ENCODE peak calls at places on chromosomes 16 and 17, in four cellular contexts. H is GM12865, V is nephron progenitor cell, K is mucosa of descending colon. P is an unnamed sample.
A peak's percentile ranks its signal among the peaks of the same experiment; 100 is the strongest.

GRCh38 chr17:75584358-75585175 is 3.0 kb upstream of the MYO15B start:
- DNase-seq in K (no peak), V (no peak), H (no peak), P (no peak)

GRCh38 chr17:10025976-10026785 is 121.1 kb upstream of the RCVRN start:
- DNase-seq in K (no peak), V (peak; percentile 18), H (no peak), P (no peak)

GRCh38 chr17:17190188-17190587 is 15.9 kb downstream of the PLD6 start:
- DNase-seq in V (no peak), H (no peak), K (peak; percentile 18), P (no peak)

GRCh38 chr17:10797848-10798328 is 6.0 kb downstream of the TMEM238L start:
- DNase-seq in K (no peak), V (no peak), H (no peak), P (no peak)

GRCh38 chr16:85903576-85903975 is 4.6 kb downstream of the IRF8 start:
- DNase-seq in K (no peak), H (peak; percentile 84), V (no peak), P (no peak)

GRCh38 chr16:55376045-55376444 is 52.0 kb downstream of the IRX6 start:
- DNase-seq in K (no peak), H (no peak), V (no peak), P (no peak)

GRCh38 chr17:29148257-29148789 is 31.9 kb downstream of the MYO18A start:
- DNase-seq in H (peak; percentile 32), K (no peak), V (no peak), P (no peak)

GRCh38 chr17:16377804-16378400 is 3.0 kb upstream of the UBB start:
- DNase-seq in V (no peak), H (no peak), K (no peak), P (no peak)

GRCh38 chr17:50209472-50210248 is 8.2 kb upstream of the COL1A1 start:
- DNase-seq in K (peak; percentile 88), V (peak; percentile 80), H (no peak), P (peak; percentile 100)

GRCh38 chr17:322006-322780 is 30.4 kb downstream of the RPH3AL start:
- DNase-seq in H (no peak), V (peak; percentile 29), K (peak; percentile 29), P (peak; percentile 69)

GRCh38 chr17:48646183-48647102 is 20.3 kb upstream of the HOXB9 start:
- DNase-seq in H (peak; percentile 31), V (peak; percentile 72), K (peak; percentile 84), P (peak; percentile 91)

GRCh38 chr17:58504826-58505351 is 9.5 kb downstream of the MTMR4 start:
- DNase-seq in H (peak; percentile 84), K (no peak), V (no peak), P (no peak)

GRCh38 chr16:85005278-85006069 is 5.9 kb downstream of the ZDHHC7 start:
- DNase-seq in V (no peak), H (no peak), K (no peak), P (no peak)

GRCh38 chr16:87166321-87166720 is 150.9 kb downstream of the C16orf95 start:
- DNase-seq in K (no peak), V (no peak), H (no peak), P (no peak)

GRCh38 chr17:4448197-4448980 is 14.6 kb downstream of the SPNS3 start:
- DNase-seq in K (no peak), H (no peak), V (no peak), P (no peak)

GRCh38 chr17:75832164-75832651 is 12.0 kb downstream of the UNC13D start:
- DNase-seq in K (peak; percentile 66), H (no peak), V (no peak), P (no peak)

GRCh38 chr17:80899402-80900268 is 92.0 kb upstream of the CHMP6 start:
- DNase-seq in H (peak; percentile 76), K (no peak), V (peak; percentile 47), P (no peak)

GRCh38 chr16:72723781-72724180 is 324.1 kb downstream of the ZFHX3 start:
- DNase-seq in H (no peak), K (no peak), V (no peak), P (no peak)

GRCh38 chr16:84115919-84116719 is 623 bp downstream of the MBTPS1 start:
- DNase-seq in V (no peak), K (no peak), H (peak; percentile 74), P (no peak)

GRCh38 chr17:7782237-7782636 is 51.8 kb upstream of the KDM6B start:
- DNase-seq in H (no peak), K (no peak), V (no peak), P (no peak)

GRCh38 chr16:16150117-16150877 is 73.0 kb downstream of the ABCC6 start:
- DNase-seq in V (no peak), H (no peak), K (peak; percentile 58), P (no peak)

GRCh38 chr16:79392081-79392480 is 208.5 kb downstream of the MAF start:
- DNase-seq in H (no peak), K (no peak), V (no peak), P (no peak)

GRCh38 chr16:2035431-2036199 is 8.9 kb downstream of the NHERF2 start:
- DNase-seq in K (peak; percentile 69), H (no peak), V (peak; percentile 41), P (peak; percentile 97)

GRCh38 chr17:180380-181212 is 854 bp downstream of the DOC2B start:
- DNase-seq in V (peak; percentile 65), K (no peak), H (no peak), P (no peak)

GRCh38 chr17:69534235-69534621 is 119.7 kb downstream of the MAP2K6 start:
- DNase-seq in K (no peak), H (no peak), V (no peak), P (no peak)

GRCh38 chr16:62240722-62241121 is 204.5 kb upstream of the CDH8 start:
- DNase-seq in V (no peak), K (no peak), H (no peak), P (no peak)

GRCh38 chr17:51739245-51739886 is 419.1 kb downstream of the CA10 start:
- DNase-seq in K (no peak), H (no peak), V (no peak), P (no peak)

GRCh38 chr17:40086150-40087044 is 14.0 kb downstream of the NR1D1 start:
- DNase-seq in H (peak; percentile 58), K (no peak), V (peak; percentile 74), P (peak; percentile 62)

GRCh38 chr17:78717431-78717980 is 64.6 kb downstream of the CYTH1 start:
- DNase-seq in K (no peak), H (peak; percentile 50), V (no peak), P (no peak)

GRCh38 chr17:78715000-78715771 is 66.9 kb downstream of the CYTH1 start:
- DNase-seq in V (no peak), K (no peak), H (peak; percentile 56), P (no peak)

GRCh38 chr17:78715876-78716275 is 66.2 kb downstream of the CYTH1 start:
- DNase-seq in H (no peak), V (no peak), K (no peak), P (no peak)

GRCh38 chr17:78716292-78716691 is 65.8 kb downstream of the CYTH1 start:
- DNase-seq in V (no peak), H (no peak), K (no peak), P (no peak)

DNA sequence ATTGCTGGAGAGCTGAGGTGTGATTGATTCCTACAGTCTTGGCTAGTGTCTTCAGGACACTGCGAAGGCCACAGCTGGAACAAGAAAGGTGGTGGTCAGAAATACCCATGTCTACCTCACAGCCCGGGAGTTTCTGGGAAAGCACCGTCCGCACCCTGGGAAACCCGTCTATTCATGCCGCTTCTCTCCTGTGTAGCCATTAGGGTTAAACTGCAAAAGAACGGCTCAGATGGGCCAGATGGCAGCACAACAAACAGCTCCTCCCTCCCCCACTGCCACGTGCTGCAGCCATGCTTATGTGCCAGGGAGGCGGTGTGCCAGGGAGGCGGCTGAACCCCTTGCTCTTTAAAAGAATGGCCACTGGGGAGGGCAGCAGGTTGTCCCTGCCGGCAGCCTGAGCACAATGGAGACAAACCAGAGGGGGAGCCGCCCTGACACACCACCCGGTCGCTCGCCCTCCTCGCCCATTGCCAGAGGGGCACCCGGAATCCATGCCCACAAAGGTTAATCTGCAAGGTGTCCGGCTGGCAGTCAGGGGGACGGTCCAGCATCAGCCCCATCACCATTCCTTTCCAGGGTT is 65.2 kb downstream of the CYTH1 start:
- DNase-seq in V (no peak), K (peak; percentile 80), H (peak; percentile 82), P (no peak)
- TF ChIP-seq CTCF in V (no peak), K (no peak), H (no peak), P (no peak)

GRCh38 chr17:46782250-46782953 is 36.1 kb downstream of the WNT3 start:
- DNase-seq in V (peak; percentile 38), H (peak; percentile 38), K (no peak), P (no peak)
- TF ChIP-seq CTCF in V (peak; percentile 49), H (peak; percentile 50), K (peak; percentile 16), P (peak; percentile 78)

GRCh38 chr17:45315583-45316270 is 1.1 kb downstream of the MAP3K14 start:
- DNase-seq in V (no peak), H (no peak), K (no peak), P (no peak)

GRCh38 chr17:45318561-45319230 is 1.9 kb upstream of the MAP3K14 start:
- DNase-seq in K (no peak), H (no peak), V (no peak), P (no peak)

GRCh38 chr17:45317113-45317820 is 447 bp upstream of the MAP3K14 start:
- DNase-seq in K (peak; percentile 100), V (peak; percentile 100), H (peak; percentile 100), P (peak; percentile 100)

GRCh38 chr17:45314761-45315549 is 1.9 kb downstream of the MAP3K14 start:
- DNase-seq in H (peak; percentile 75), V (no peak), K (no peak), P (no peak)

GRCh38 chr17:45316271-45317112 is at the start of gene MAP3K14:
- DNase-seq in V (peak; percentile 85), K (peak; percentile 89), H (peak; percentile 84), P (peak; percentile 94)
- TF ChIP-seq CTCF in V (no peak), K (no peak), H (peak; percentile 8), P (peak; percentile 56)

GRCh38 chr17:76902476-76902875 is 34.3 kb downstream of the MGAT5B start:
- DNase-seq in H (no peak), K (no peak), V (no peak), P (no peak)

GRCh38 chr17:76899414-76899813 is 31.2 kb downstream of the MGAT5B start:
- DNase-seq in V (no peak), K (no peak), H (no peak), P (no peak)

GRCh38 chr17:76901542-76902197 is 33.5 kb downstream of the MGAT5B start:
- DNase-seq in V (no peak), K (no peak), H (no peak), P (no peak)

GRCh38 chr17:76903631-76904030 is 35.4 kb downstream of the MGAT5B start:
- DNase-seq in V (no peak), K (no peak), H (no peak), P (no peak)

GRCh38 chr17:76900723-76901122 is 32.5 kb downstream of the MGAT5B start:
- DNase-seq in V (no peak), H (no peak), K (no peak), P (no peak)
- TF ChIP-seq CTCF in V (no peak), H (no peak), K (no peak), P (no peak)

DNA sequence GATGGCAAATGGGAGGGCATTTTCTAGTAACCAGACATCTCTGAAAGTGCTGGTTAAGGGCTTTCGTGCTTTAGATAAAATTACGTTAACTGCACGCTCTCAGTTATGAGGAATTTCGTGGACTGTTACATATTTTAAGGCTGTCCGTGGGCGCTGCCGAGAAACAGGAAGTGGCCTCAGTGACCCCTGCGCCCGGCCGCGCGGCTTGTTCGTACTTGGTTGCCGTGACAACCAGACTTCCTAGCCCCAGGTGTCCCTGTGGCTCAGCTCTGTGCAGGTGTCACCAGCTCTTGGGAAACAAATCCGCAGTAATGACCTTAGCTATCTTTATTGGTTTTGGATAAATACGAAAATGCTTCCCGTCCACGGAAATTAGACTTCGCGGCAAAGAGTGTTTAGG is 52.7 kb downstream of the LMF1 start:
- DNase-seq in V (no peak), K (peak; percentile 63), H (no peak), P (peak; percentile 44)
- TF ChIP-seq CTCF in V (no peak), K (no peak), H (no peak), P (no peak)

P was measured in chondrocyte.